ENCODE peak calls at places on chromosomes 4 and X, in four cellular contexts. I, Y, T and G are unnamed samples.

GRCh38 chrX:96147645-96148044 is 537.0 kb upstream of the DIAPH2 start:
- DNase-seq in I (no peak), Y (no peak), T (no peak), G (no peak)

GRCh38 chr4:123832173-123833026 is 435.8 kb downstream of the SPRY1 start:
- DNase-seq in I (no peak), Y (peak), T (no peak), G (peak)

GRCh38 chrX:140709421-140709846 is at the start of gene LINC00632:
- DNase-seq in I (no peak), Y (no peak), T (no peak), G (no peak)

GRCh38 chr4:4574792-4575191 is 32.9 kb upstream of the STX18 start:
- DNase-seq in I (no peak), Y (peak), T (no peak), G (no peak)

GRCh38 chrX:102835504-102836146 is 101.4 kb upstream of the RAB40AL start:
- DNase-seq in I (no peak), Y (no peak), T (no peak), G (no peak)

GRCh38 chr4:110091426-110091825 is 107.0 kb downstream of the ELOVL6 start:
- DNase-seq in I (no peak), Y (peak), T (no peak), G (peak)

GRCh38 chr4:125140966-125141495 is 173.7 kb upstream of the FAT4 start:
- DNase-seq in I (no peak), Y (peak), T (no peak), G (peak)

GRCh38 chr4:83855044-83855443 is 319.1 kb downstream of the GPAT3 start:
- DNase-seq in I (no peak), Y (peak), T (no peak), G (peak)

GRCh38 chrX:9349572-9350259 is 115.1 kb upstream of the TBL1X start:
- DNase-seq in I (no peak), Y (no peak), T (no peak), G (peak)

GRCh38 chrX:53695901-53696300 is 9.4 kb upstream of the HUWE1 start:
- DNase-seq in I (no peak), Y (no peak), T (no peak), G (no peak)

GRCh38 chr4:122603156-122603574 is 17.7 kb downstream of the IL21 start:
- DNase-seq in I (no peak), Y (no peak), T (no peak), G (no peak)

GRCh38 chrX:112367065-112367464 is 284.5 kb upstream of the TRPC5 start:
- DNase-seq in I (no peak), Y (no peak), T (no peak), G (no peak)

GRCh38 chrX:85622635-85623034 is 243.2 kb upstream of the POF1B start:
- DNase-seq in I (no peak), Y (no peak), T (no peak), G (no peak)

GRCh38 chrX:104284407-104285000 is 29.8 kb upstream of the ESX1 start:
- DNase-seq in I (no peak), Y (no peak), T (no peak), G (no peak)

GRCh38 chr4:176792348-176793059 is at the start of gene VEGFC:
- DNase-seq in I (peak), Y (peak), T (peak), G (peak)

GRCh38 chrX:75156537-75156945 is 458 bp upstream of the ABCB7 start:
- DNase-seq in I (no peak), Y (no peak), T (no peak), G (no peak)

GRCh38 chrX:27966955-27967354 is 14.3 kb downstream of the DCAF8L1 start:
- DNase-seq in I (no peak), Y (no peak), T (no peak), G (no peak)

GRCh38 chr4:150379454-150379853 is 202.5 kb upstream of the MAB21L2 start:
- DNase-seq in I (no peak), Y (peak), T (no peak), G (peak)

GRCh38 chrX:154750301-154751120 is at the start of gene GAB3:
- DNase-seq in I (peak), Y (no peak), T (peak), G (no peak)

GRCh38 chrX:152307936-152308335 is 143.2 kb downstream of the GABRA3 start:
- DNase-seq in I (no peak), Y (no peak), T (no peak), G (no peak)